ENCODE peak calls at places on chromosomes 2 and 18, in eight cellular contexts. One of them, this sample, is unnamed.

GRCh38 chr2:69177063-69177771 is 164.2 kb downstream of the ANTXR1 start:
- DNase-seq in activated CD4-positive, alpha-beta T cell treated with anti-CD3 and anti-CD28 coated beads, Interleukin-2, amount 10 ng/mL, durations not matched to agents 7 days and 5 days: no peak
- DNase-seq in posterior vena cava: peak
- DNase-seq in SHP77: no peak
- DNase-seq in GM04504: peak
- DNase-seq in GM23248: peak
- DNase-seq in Calu3: no peak
- DNase-seq in body of pancreas: peak
- DNase-seq in this sample: peak

GRCh38 chr18:30992231-30992630 is 50.3 kb downstream of the DSC3 start:
- DNase-seq in activated CD4-positive, alpha-beta T cell treated with anti-CD3 and anti-CD28 coated beads, Interleukin-2, amount 10 ng/mL, durations not matched to agents 7 days and 5 days: no peak
- DNase-seq in posterior vena cava: no peak
- DNase-seq in SHP77: no peak
- DNase-seq in GM04504: no peak
- DNase-seq in GM23248: no peak
- DNase-seq in Calu3: no peak
- DNase-seq in body of pancreas: no peak
- DNase-seq in this sample: no peak

GRCh38 chr18:78973357-78974083 is 6.1 kb upstream of the SALL3 start:
- DNase-seq in activated CD4-positive, alpha-beta T cell treated with anti-CD3 and anti-CD28 coated beads, Interleukin-2, amount 10 ng/mL, durations not matched to agents 7 days and 5 days: no peak
- DNase-seq in posterior vena cava: peak
- DNase-seq in SHP77: no peak
- DNase-seq in GM04504: no peak
- DNase-seq in GM23248: no peak
- DNase-seq in Calu3: no peak
- DNase-seq in body of pancreas: no peak
- DNase-seq in this sample: no peak

GRCh38 chr2:233184669-233185068 is 66.8 kb upstream of the ATG16L1 start:
- DNase-seq in activated CD4-positive, alpha-beta T cell treated with anti-CD3 and anti-CD28 coated beads, Interleukin-2, amount 10 ng/mL, durations not matched to agents 7 days and 5 days: no peak
- DNase-seq in posterior vena cava: peak
- DNase-seq in SHP77: no peak
- DNase-seq in GM04504: no peak
- DNase-seq in GM23248: peak
- DNase-seq in Calu3: no peak
- DNase-seq in body of pancreas: no peak
- DNase-seq in this sample: no peak

GRCh38 chr2:195001924-195002323 is 655.1 kb upstream of the SLC39A10 start:
- DNase-seq in activated CD4-positive, alpha-beta T cell treated with anti-CD3 and anti-CD28 coated beads, Interleukin-2, amount 10 ng/mL, durations not matched to agents 7 days and 5 days: no peak
- DNase-seq in posterior vena cava: no peak
- DNase-seq in SHP77: no peak
- DNase-seq in GM04504: no peak
- DNase-seq in GM23248: no peak
- DNase-seq in Calu3: no peak
- DNase-seq in body of pancreas: no peak
- DNase-seq in this sample: no peak

GRCh38 chr2:30512243-30512866 is 65.3 kb downstream of the LCLAT1 start:
- DNase-seq in activated CD4-positive, alpha-beta T cell treated with anti-CD3 and anti-CD28 coated beads, Interleukin-2, amount 10 ng/mL, durations not matched to agents 7 days and 5 days: no peak
- DNase-seq in posterior vena cava: no peak
- DNase-seq in SHP77: no peak
- DNase-seq in GM04504: no peak
- DNase-seq in GM23248: no peak
- DNase-seq in Calu3: no peak
- DNase-seq in body of pancreas: no peak
- DNase-seq in this sample: no peak

GRCh38 chr2:120564213-120565094 is 171.2 kb upstream of the GLI2 start:
- DNase-seq in activated CD4-positive, alpha-beta T cell treated with anti-CD3 and anti-CD28 coated beads, Interleukin-2, amount 10 ng/mL, durations not matched to agents 7 days and 5 days: no peak
- DNase-seq in posterior vena cava: no peak
- DNase-seq in SHP77: peak
- DNase-seq in GM04504: no peak
- DNase-seq in GM23248: no peak
- DNase-seq in Calu3: peak
- DNase-seq in body of pancreas: no peak
- DNase-seq in this sample: no peak

GRCh38 chr2:174681983-174682577 is 82.2 kb downstream of the CHRNA1 start:
- DNase-seq in activated CD4-positive, alpha-beta T cell treated with anti-CD3 and anti-CD28 coated beads, Interleukin-2, amount 10 ng/mL, durations not matched to agents 7 days and 5 days: peak
- DNase-seq in posterior vena cava: peak
- DNase-seq in SHP77: no peak
- DNase-seq in GM04504: no peak
- DNase-seq in GM23248: peak
- DNase-seq in Calu3: peak
- DNase-seq in body of pancreas: peak
- DNase-seq in this sample: no peak

GRCh38 chr2:76940559-76940958 is 581.6 kb downstream of the LRRTM4 start:
- DNase-seq in activated CD4-positive, alpha-beta T cell treated with anti-CD3 and anti-CD28 coated beads, Interleukin-2, amount 10 ng/mL, durations not matched to agents 7 days and 5 days: no peak
- DNase-seq in posterior vena cava: no peak
- DNase-seq in SHP77: no peak
- DNase-seq in GM04504: no peak
- DNase-seq in GM23248: no peak
- DNase-seq in Calu3: no peak
- DNase-seq in body of pancreas: no peak
- DNase-seq in this sample: no peak

GRCh38 chr18:63438181-63438580 is 15.9 kb upstream of the VPS4B start:
- DNase-seq in activated CD4-positive, alpha-beta T cell treated with anti-CD3 and anti-CD28 coated beads, Interleukin-2, amount 10 ng/mL, durations not matched to agents 7 days and 5 days: no peak
- DNase-seq in posterior vena cava: no peak
- DNase-seq in SHP77: no peak
- DNase-seq in GM04504: no peak
- DNase-seq in GM23248: peak
- DNase-seq in Calu3: no peak
- DNase-seq in body of pancreas: no peak
- DNase-seq in this sample: no peak

GRCh38 chr2:70509565-70509964 is 44.1 kb downstream of the TGFA start:
- DNase-seq in activated CD4-positive, alpha-beta T cell treated with anti-CD3 and anti-CD28 coated beads, Interleukin-2, amount 10 ng/mL, durations not matched to agents 7 days and 5 days: no peak
- DNase-seq in posterior vena cava: no peak
- DNase-seq in SHP77: no peak
- DNase-seq in GM04504: no peak
- DNase-seq in GM23248: peak
- DNase-seq in Calu3: peak
- DNase-seq in body of pancreas: peak
- DNase-seq in this sample: no peak

GRCh38 chr2:71813801-71814470 is 333.7 kb downstream of the CYP26B1 start:
- DNase-seq in activated CD4-positive, alpha-beta T cell treated with anti-CD3 and anti-CD28 coated beads, Interleukin-2, amount 10 ng/mL, durations not matched to agents 7 days and 5 days: no peak
- DNase-seq in posterior vena cava: no peak
- DNase-seq in SHP77: no peak
- DNase-seq in GM04504: no peak
- DNase-seq in GM23248: peak
- DNase-seq in Calu3: no peak
- DNase-seq in body of pancreas: no peak
- DNase-seq in this sample: no peak

GRCh38 chr18:8767356-8767755 is 62.0 kb downstream of the MTCL1 start:
- DNase-seq in activated CD4-positive, alpha-beta T cell treated with anti-CD3 and anti-CD28 coated beads, Interleukin-2, amount 10 ng/mL, durations not matched to agents 7 days and 5 days: no peak
- DNase-seq in posterior vena cava: no peak
- DNase-seq in SHP77: no peak
- DNase-seq in GM04504: no peak
- DNase-seq in GM23248: no peak
- DNase-seq in Calu3: no peak
- DNase-seq in body of pancreas: no peak
- DNase-seq in this sample: no peak

GRCh38 chr2:64487256-64488049 is 33.5 kb downstream of the LGALSL start:
- DNase-seq in activated CD4-positive, alpha-beta T cell treated with anti-CD3 and anti-CD28 coated beads, Interleukin-2, amount 10 ng/mL, durations not matched to agents 7 days and 5 days: no peak
- DNase-seq in posterior vena cava: no peak
- DNase-seq in SHP77: no peak
- DNase-seq in GM04504: no peak
- DNase-seq in GM23248: no peak
- DNase-seq in Calu3: no peak
- DNase-seq in body of pancreas: peak
- DNase-seq in this sample: no peak

GRCh38 chr2:109448946-109449788 is 164.6 kb downstream of the SEPTIN10 start:
- DNase-seq in activated CD4-positive, alpha-beta T cell treated with anti-CD3 and anti-CD28 coated beads, Interleukin-2, amount 10 ng/mL, durations not matched to agents 7 days and 5 days: no peak
- DNase-seq in posterior vena cava: peak
- DNase-seq in SHP77: no peak
- DNase-seq in GM04504: no peak
- DNase-seq in GM23248: no peak
- DNase-seq in Calu3: peak
- DNase-seq in body of pancreas: no peak
- DNase-seq in this sample: peak

GRCh38 chr2:219280682-219281081 is 1.5 kb downstream of the DNAJB2 start:
- DNase-seq in activated CD4-positive, alpha-beta T cell treated with anti-CD3 and anti-CD28 coated beads, Interleukin-2, amount 10 ng/mL, durations not matched to agents 7 days and 5 days: no peak
- DNase-seq in posterior vena cava: peak
- DNase-seq in SHP77: no peak
- DNase-seq in GM04504: no peak
- DNase-seq in GM23248: no peak
- DNase-seq in Calu3: no peak
- DNase-seq in body of pancreas: no peak
- DNase-seq in this sample: no peak

GRCh38 chr2:102001767-102002142 is 10.0 kb downstream of the IL1R2 start:
- DNase-seq in activated CD4-positive, alpha-beta T cell treated with anti-CD3 and anti-CD28 coated beads, Interleukin-2, amount 10 ng/mL, durations not matched to agents 7 days and 5 days: no peak
- DNase-seq in posterior vena cava: no peak
- DNase-seq in SHP77: no peak
- DNase-seq in GM04504: no peak
- DNase-seq in GM23248: no peak
- DNase-seq in Calu3: no peak
- DNase-seq in body of pancreas: no peak
- DNase-seq in this sample: no peak

GRCh38 chr2:16645771-16646559 is 19.7 kb downstream of the CYRIA start:
- DNase-seq in activated CD4-positive, alpha-beta T cell treated with anti-CD3 and anti-CD28 coated beads, Interleukin-2, amount 10 ng/mL, durations not matched to agents 7 days and 5 days: no peak
- DNase-seq in posterior vena cava: no peak
- DNase-seq in SHP77: no peak
- DNase-seq in GM04504: no peak
- DNase-seq in GM23248: no peak
- DNase-seq in Calu3: no peak
- DNase-seq in body of pancreas: no peak
- DNase-seq in this sample: no peak

GRCh38 chr2:72926368-72926767 is 9.0 kb downstream of the EMX1 start:
- DNase-seq in activated CD4-positive, alpha-beta T cell treated with anti-CD3 and anti-CD28 coated beads, Interleukin-2, amount 10 ng/mL, durations not matched to agents 7 days and 5 days: no peak
- DNase-seq in posterior vena cava: no peak
- DNase-seq in SHP77: no peak
- DNase-seq in GM04504: no peak
- DNase-seq in GM23248: no peak
- DNase-seq in Calu3: no peak
- DNase-seq in body of pancreas: no peak
- DNase-seq in this sample: no peak

This sample was measured in lung.